ENCODE peak calls at places on chromosomes 16 and 17, in nine cellular contexts. L is NB4; H is activated CD8-positive, alpha-beta T cell treated with anti-CD3 and anti-CD28 coated beads for 36 hours; N is cardiac muscle cell; J is nephron progenitor cell; Y is CD4-positive, alpha-beta T cell; A is natural killer cell; D is stomach; Q is GM12865. V is an unnamed sample.

GRCh38 chr17:77959216-77959925 is 868 bp downstream of the TNRC6C start:
- DNase-seq in D (peak; percentile 35), Y (peak; percentile 24), H (peak; percentile 55), N (peak; percentile 17), L (peak; percentile 21), Q (no peak), A (peak; percentile 37), J (peak; percentile 34), V (no peak)

GRCh38 chr17:77645441-77646430 is 312.8 kb upstream of the TNRC6C start:
- DNase-seq in A (no peak), Q (no peak), D (no peak), L (peak; percentile 89), H (peak; percentile 86), J (peak; percentile 41), Y (peak; percentile 56), N (peak; percentile 60), V (no peak)

GRCh38 chr17:81528384-81528650 is 140 bp downstream of the FSCN2 start:
- DNase-seq in Y (no peak), L (no peak), H (no peak), Q (no peak), D (no peak), N (no peak), A (no peak), J (no peak), V (no peak)

GRCh38 chr17:49760296-49760695 is 3.6 kb downstream of the FAM117A start:
- DNase-seq in Y (no peak), A (no peak), Q (no peak), L (no peak), D (no peak), H (no peak), N (no peak), J (no peak), V (no peak)

GRCh38 chr17:27345141-27345904 is 51.4 kb downstream of the WSB1 start:
- DNase-seq in Q (no peak), N (peak; percentile 80), J (peak; percentile 60), A (no peak), Y (no peak), D (no peak), L (no peak), H (no peak), V (no peak)

GRCh38 chr16:2295056-2295798 is 27.3 kb upstream of the RNPS1 start:
- DNase-seq in D (no peak), N (no peak), J (no peak), A (no peak), Y (no peak), H (peak; percentile 8), Q (peak; percentile 86), L (peak; percentile 67), V (no peak)

GRCh38 chr16:64507240-64508024 is 614.4 kb downstream of the CDH11 start:
- DNase-seq in Y (no peak), A (no peak), H (no peak), L (no peak), J (no peak), N (no peak), D (no peak), Q (no peak), V (no peak)

GRCh38 chr17:75228847-75229246 is 23.4 kb downstream of the NUP85 start:
- DNase-seq in Y (no peak), H (no peak), A (no peak), D (no peak), N (no peak), J (no peak), L (peak; percentile 61), Q (no peak), V (no peak)

GRCh38 chr16:56844056-56844455 is 21.0 kb upstream of the SLC12A3 start:
- DNase-seq in L (no peak), J (no peak), N (no peak), Q (no peak), H (no peak), D (no peak), A (no peak), Y (no peak), V (no peak)

GRCh38 chr16:48152226-48152625 is 3.6 kb downstream of the ABCC12 start:
- DNase-seq in L (no peak), D (no peak), A (no peak), J (no peak), Y (no peak), H (no peak), N (no peak), Q (no peak), V (no peak)

GRCh38 chr16:9484901-9485300 is 393.5 kb downstream of the HAPSTR1 start:
- DNase-seq in J (no peak), L (no peak), Q (no peak), Y (no peak), H (no peak), A (no peak), D (no peak), N (no peak), V (no peak)

GRCh38 chr16:17831330-17831729 is 360.6 kb upstream of the XYLT1 start:
- DNase-seq in J (no peak), H (no peak), L (no peak), D (no peak), Y (no peak), A (no peak), Q (no peak), N (no peak), V (no peak)
- TF ChIP-seq CTCF in J (no peak), H (no peak), L (no peak), D (no peak), Y (no peak), A (no peak), Q (no peak), N (no peak), V (no peak)

DNA sequence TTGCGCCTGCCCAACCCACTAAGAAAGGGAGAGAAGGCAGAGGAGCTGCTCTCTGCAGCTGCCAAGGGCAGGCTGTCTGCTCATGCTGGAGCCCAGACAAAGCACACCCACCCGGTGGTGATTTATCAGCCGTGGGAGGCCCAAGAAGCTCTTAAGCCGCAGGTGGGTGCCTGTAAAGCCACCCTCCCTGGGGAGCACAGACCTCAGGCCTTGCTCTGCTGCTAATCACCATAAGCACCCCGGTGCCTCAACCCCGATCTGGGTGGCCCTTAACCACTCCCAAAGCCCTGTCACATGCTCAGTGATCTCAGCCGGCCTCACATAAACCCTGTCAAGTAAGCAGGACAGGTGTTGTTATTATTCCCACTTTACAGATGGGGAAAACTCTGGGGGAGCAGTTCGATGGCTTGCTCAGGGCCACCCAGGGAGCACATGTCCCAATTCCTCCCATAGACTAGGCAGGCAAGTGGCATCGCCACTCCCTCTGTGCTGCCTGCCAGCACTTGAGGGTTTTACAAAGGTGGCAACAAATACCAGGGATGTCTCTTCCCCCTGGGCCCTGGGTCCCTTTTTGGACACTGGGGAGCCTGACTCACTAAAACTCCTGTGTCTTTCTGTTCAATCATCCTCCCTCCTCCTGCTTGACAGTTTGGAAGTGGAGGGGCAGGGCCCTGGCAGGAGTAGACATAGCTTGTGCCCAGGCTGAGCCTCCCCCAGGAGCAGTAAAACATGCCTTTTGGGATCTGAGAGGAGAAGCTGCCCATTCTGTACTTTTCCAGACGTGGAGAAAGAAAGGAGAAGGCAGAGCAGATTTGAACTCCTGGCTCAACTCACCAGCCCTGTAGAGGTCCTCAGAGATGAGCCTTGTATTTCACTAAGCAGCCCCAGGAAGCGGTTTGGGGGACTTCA is 299.3 kb downstream of the SOX9 start:
- DNase-seq in H (no peak), D (no peak), L (peak; percentile 50), Q (peak; percentile 94), Y (no peak), A (no peak), N (no peak), J (no peak), V (no peak)
- TF ChIP-seq CTCF in H (no peak), D (no peak), L (no peak), Q (peak; percentile 12), Y (no peak), A (no peak), N (no peak), J (no peak), V (no peak)

GRCh38 chr17:72126575-72127486 is 6.0 kb downstream of the SOX9 start:
- DNase-seq in Q (no peak), J (no peak), N (peak; percentile 71), H (no peak), L (no peak), D (peak; percentile 61), Y (no peak), A (no peak), V (no peak)
- TF ChIP-seq CTCF in Q (no peak), J (no peak), N (no peak), H (no peak), L (no peak), D (no peak), Y (no peak), A (no peak), V (no peak)

GRCh38 chr17:59903455-59903854 is 10.5 kb downstream of the RPS6KB1 start:
- DNase-seq in N (no peak), Y (no peak), D (no peak), A (no peak), Q (no peak), H (no peak), J (no peak), L (no peak), V (no peak)

GRCh38 chr17:59897090-59897489 is 4.2 kb downstream of the RPS6KB1 start:
- DNase-seq in L (no peak), H (no peak), Q (no peak), Y (no peak), A (no peak), D (no peak), N (no peak), J (no peak), V (no peak)

GRCh38 chr17:59893617-59894100 is 738 bp downstream of the RPS6KB1 start:
- DNase-seq in Q (peak; percentile 55), D (no peak), Y (no peak), N (peak; percentile 13), J (no peak), L (peak; percentile 59), H (peak; percentile 49), A (no peak), V (no peak)

GRCh38 chr17:59901604-59902003 is 8.7 kb downstream of the RPS6KB1 start:
- DNase-seq in D (peak; percentile 22), Y (no peak), H (no peak), A (no peak), Q (no peak), L (no peak), J (no peak), N (no peak), V (no peak)

DNA sequence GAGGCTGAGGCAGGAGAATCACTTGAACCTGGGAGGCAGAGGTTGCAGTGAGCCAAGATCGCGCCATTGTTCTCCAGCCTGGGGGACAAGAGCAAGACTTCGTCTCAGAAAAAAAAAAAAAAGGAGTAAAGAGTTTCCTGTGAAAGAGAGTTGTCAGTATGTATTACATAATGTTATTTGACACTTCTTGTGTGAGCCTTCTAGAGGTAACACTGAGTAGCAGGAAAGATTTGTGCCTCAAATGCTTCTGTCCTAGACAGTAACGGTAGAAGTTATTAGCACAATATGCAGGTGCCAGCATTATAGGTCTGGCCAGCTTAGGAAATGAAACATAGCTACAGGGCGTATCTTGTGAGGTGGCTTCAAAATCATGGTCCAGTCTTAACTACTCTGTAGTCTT is 6.2 kb downstream of the RPS6KB1 start:
- DNase-seq in A (no peak), Q (peak; percentile 42), N (peak; percentile 54), Y (no peak), D (no peak), J (no peak), L (no peak), H (no peak), V (no peak)
- TF ChIP-seq CTCF in A (no peak), Q (peak; percentile 13), N (peak; percentile 40), Y (peak; percentile 35), D (peak; percentile 49), J (no peak), L (no peak), H (peak; percentile 33), V (no peak)

V was measured in mesothelial cell of epicardium.